ENCODE peak calls at places on chromosomes 2 and 18, in ten cellular contexts. One of them, this sample, is unnamed.

GRCh38 chr2:233059797-233060499 is at the start of gene INPP5D:
- DNase-seq in K562: no peak
- DNase-seq in amniotic stem cell: no peak
- DNase-seq in A549: no peak
- DNase-seq in NCI-H1436 treated with DMSO at 0.1 percent for 48 hours: no peak
- DNase-seq in HEK293T: no peak
- DNase-seq in activated CD4-positive, alpha-beta T cell treated with anti-CD3 and anti-CD28 coated beads, Interleukin-2, amount 10 ng/mL, durations not matched to agents 7 days and 5 days: peak
- DNase-seq in HepG2: peak
- DNase-seq in COR-L47: no peak
- DNase-seq in astrocyte: no peak
- DNase-seq in this sample: no peak

GRCh38 chr2:232592687-232593407 is 40.6 kb upstream of the EFHD1 start:
- DNase-seq in HepG2: peak
- DNase-seq in NCI-H1436 treated with DMSO at 0.1 percent for 48 hours: no peak
- DNase-seq in COR-L47: no peak
- DNase-seq in K562: no peak
- DNase-seq in astrocyte: peak
- DNase-seq in A549: peak
- DNase-seq in amniotic stem cell: peak
- DNase-seq in HEK293T: no peak
- DNase-seq in activated CD4-positive, alpha-beta T cell treated with anti-CD3 and anti-CD28 coated beads, Interleukin-2, amount 10 ng/mL, durations not matched to agents 7 days and 5 days: no peak
- DNase-seq in this sample: peak

GRCh38 chr2:199704358-199705238 is 146.4 kb downstream of the FTCDNL1 start:
- DNase-seq in K562: peak
- DNase-seq in activated CD4-positive, alpha-beta T cell treated with anti-CD3 and anti-CD28 coated beads, Interleukin-2, amount 10 ng/mL, durations not matched to agents 7 days and 5 days: peak
- DNase-seq in astrocyte: no peak
- DNase-seq in amniotic stem cell: peak
- DNase-seq in NCI-H1436 treated with DMSO at 0.1 percent for 48 hours: no peak
- DNase-seq in A549: peak
- DNase-seq in HepG2: peak
- DNase-seq in HEK293T: peak
- DNase-seq in COR-L47: peak
- DNase-seq in this sample: peak

GRCh38 chr2:200107818-200108217 is 152.4 kb downstream of the MAIP1 start:
- DNase-seq in activated CD4-positive, alpha-beta T cell treated with anti-CD3 and anti-CD28 coated beads, Interleukin-2, amount 10 ng/mL, durations not matched to agents 7 days and 5 days: no peak
- DNase-seq in NCI-H1436 treated with DMSO at 0.1 percent for 48 hours: no peak
- DNase-seq in A549: no peak
- DNase-seq in HEK293T: no peak
- DNase-seq in amniotic stem cell: no peak
- DNase-seq in HepG2: no peak
- DNase-seq in K562: no peak
- DNase-seq in COR-L47: no peak
- DNase-seq in astrocyte: no peak
- DNase-seq in this sample: no peak

GRCh38 chr18:8571399-8571798 is 37.8 kb upstream of the RAB12 start:
- DNase-seq in astrocyte: no peak
- DNase-seq in HEK293T: no peak
- DNase-seq in HepG2: no peak
- DNase-seq in activated CD4-positive, alpha-beta T cell treated with anti-CD3 and anti-CD28 coated beads, Interleukin-2, amount 10 ng/mL, durations not matched to agents 7 days and 5 days: no peak
- DNase-seq in A549: no peak
- DNase-seq in amniotic stem cell: no peak
- DNase-seq in NCI-H1436 treated with DMSO at 0.1 percent for 48 hours: no peak
- DNase-seq in K562: no peak
- DNase-seq in COR-L47: no peak
- DNase-seq in this sample: no peak

GRCh38 chr18:79420033-79420745 is 24.5 kb downstream of the NFATC1 start:
- DNase-seq in A549: no peak
- DNase-seq in HEK293T: no peak
- DNase-seq in COR-L47: no peak
- DNase-seq in astrocyte: no peak
- DNase-seq in activated CD4-positive, alpha-beta T cell treated with anti-CD3 and anti-CD28 coated beads, Interleukin-2, amount 10 ng/mL, durations not matched to agents 7 days and 5 days: no peak
- DNase-seq in K562: no peak
- DNase-seq in NCI-H1436 treated with DMSO at 0.1 percent for 48 hours: no peak
- DNase-seq in HepG2: no peak
- DNase-seq in amniotic stem cell: no peak
- DNase-seq in this sample: no peak

GRCh38 chr2:224999784-225000183 is 42.5 kb downstream of the DOCK10 start:
- DNase-seq in HEK293T: no peak
- DNase-seq in amniotic stem cell: no peak
- DNase-seq in activated CD4-positive, alpha-beta T cell treated with anti-CD3 and anti-CD28 coated beads, Interleukin-2, amount 10 ng/mL, durations not matched to agents 7 days and 5 days: no peak
- DNase-seq in COR-L47: no peak
- DNase-seq in K562: no peak
- DNase-seq in HepG2: no peak
- DNase-seq in astrocyte: no peak
- DNase-seq in NCI-H1436 treated with DMSO at 0.1 percent for 48 hours: no peak
- DNase-seq in A549: no peak
- DNase-seq in this sample: no peak

GRCh38 chr2:221629478-221629877 is 57.4 kb upstream of the EPHA4 start:
- DNase-seq in astrocyte: peak
- DNase-seq in activated CD4-positive, alpha-beta T cell treated with anti-CD3 and anti-CD28 coated beads, Interleukin-2, amount 10 ng/mL, durations not matched to agents 7 days and 5 days: no peak
- DNase-seq in amniotic stem cell: peak
- DNase-seq in HEK293T: no peak
- DNase-seq in K562: no peak
- DNase-seq in HepG2: no peak
- DNase-seq in COR-L47: no peak
- DNase-seq in A549: peak
- DNase-seq in NCI-H1436 treated with DMSO at 0.1 percent for 48 hours: no peak
- DNase-seq in this sample: peak

GRCh38 chr2:167298017-167298416 is 409.7 kb downstream of the XIRP2 start:
- DNase-seq in COR-L47: no peak
- DNase-seq in A549: no peak
- DNase-seq in HEK293T: no peak
- DNase-seq in astrocyte: no peak
- DNase-seq in NCI-H1436 treated with DMSO at 0.1 percent for 48 hours: no peak
- DNase-seq in activated CD4-positive, alpha-beta T cell treated with anti-CD3 and anti-CD28 coated beads, Interleukin-2, amount 10 ng/mL, durations not matched to agents 7 days and 5 days: no peak
- DNase-seq in HepG2: no peak
- DNase-seq in K562: no peak
- DNase-seq in amniotic stem cell: no peak
- DNase-seq in this sample: no peak

GRCh38 chr2:163142618-163143017 is 304.1 kb upstream of the KCNH7 start:
- DNase-seq in activated CD4-positive, alpha-beta T cell treated with anti-CD3 and anti-CD28 coated beads, Interleukin-2, amount 10 ng/mL, durations not matched to agents 7 days and 5 days: no peak
- DNase-seq in amniotic stem cell: no peak
- DNase-seq in HepG2: no peak
- DNase-seq in astrocyte: no peak
- DNase-seq in A549: no peak
- DNase-seq in COR-L47: no peak
- DNase-seq in K562: no peak
- DNase-seq in HEK293T: no peak
- DNase-seq in NCI-H1436 treated with DMSO at 0.1 percent for 48 hours: no peak
- DNase-seq in this sample: no peak

GRCh38 chr2:64695656-64696310 is 42.1 kb upstream of the SERTAD2 start:
- DNase-seq in HEK293T: no peak
- DNase-seq in COR-L47: no peak
- DNase-seq in astrocyte: peak
- DNase-seq in HepG2: no peak
- DNase-seq in A549: no peak
- DNase-seq in activated CD4-positive, alpha-beta T cell treated with anti-CD3 and anti-CD28 coated beads, Interleukin-2, amount 10 ng/mL, durations not matched to agents 7 days and 5 days: no peak
- DNase-seq in NCI-H1436 treated with DMSO at 0.1 percent for 48 hours: no peak
- DNase-seq in K562: no peak
- DNase-seq in amniotic stem cell: no peak
- DNase-seq in this sample: no peak

GRCh38 chr18:32271649-32272324 is 81.9 kb downstream of the MEP1B start:
- DNase-seq in COR-L47: peak
- DNase-seq in HEK293T: peak
- DNase-seq in K562: peak
- DNase-seq in NCI-H1436 treated with DMSO at 0.1 percent for 48 hours: peak
- DNase-seq in A549: peak
- DNase-seq in astrocyte: peak
- DNase-seq in activated CD4-positive, alpha-beta T cell treated with anti-CD3 and anti-CD28 coated beads, Interleukin-2, amount 10 ng/mL, durations not matched to agents 7 days and 5 days: peak
- DNase-seq in HepG2: peak
- DNase-seq in amniotic stem cell: peak
- DNase-seq in this sample: peak

GRCh38 chr18:69102959-69103358 is 297.7 kb upstream of the DOK6 start:
- DNase-seq in A549: no peak
- DNase-seq in HepG2: no peak
- DNase-seq in NCI-H1436 treated with DMSO at 0.1 percent for 48 hours: no peak
- DNase-seq in COR-L47: no peak
- DNase-seq in K562: no peak
- DNase-seq in HEK293T: no peak
- DNase-seq in astrocyte: peak
- DNase-seq in amniotic stem cell: no peak
- DNase-seq in activated CD4-positive, alpha-beta T cell treated with anti-CD3 and anti-CD28 coated beads, Interleukin-2, amount 10 ng/mL, durations not matched to agents 7 days and 5 days: no peak
- DNase-seq in this sample: no peak

GRCh38 chr2:132884692-132885091 is 214.7 kb upstream of the LYPD1 start:
- DNase-seq in A549: no peak
- DNase-seq in activated CD4-positive, alpha-beta T cell treated with anti-CD3 and anti-CD28 coated beads, Interleukin-2, amount 10 ng/mL, durations not matched to agents 7 days and 5 days: no peak
- DNase-seq in NCI-H1436 treated with DMSO at 0.1 percent for 48 hours: peak
- DNase-seq in K562: no peak
- DNase-seq in astrocyte: no peak
- DNase-seq in HEK293T: peak
- DNase-seq in COR-L47: no peak
- DNase-seq in amniotic stem cell: no peak
- DNase-seq in HepG2: no peak
- DNase-seq in this sample: no peak

GRCh38 chr2:96549967-96550786 is 13.6 kb downstream of the ARID5A start:
- DNase-seq in NCI-H1436 treated with DMSO at 0.1 percent for 48 hours: no peak
- DNase-seq in COR-L47: peak
- DNase-seq in HEK293T: peak
- DNase-seq in A549: peak
- DNase-seq in activated CD4-positive, alpha-beta T cell treated with anti-CD3 and anti-CD28 coated beads, Interleukin-2, amount 10 ng/mL, durations not matched to agents 7 days and 5 days: no peak
- DNase-seq in amniotic stem cell: no peak
- DNase-seq in K562: peak
- DNase-seq in astrocyte: no peak
- DNase-seq in HepG2: peak
- DNase-seq in this sample: peak

GRCh38 chr18:25239636-25240468 is 112.1 kb downstream of the ZNF521 start:
- DNase-seq in astrocyte: peak
- DNase-seq in HEK293T: no peak
- DNase-seq in K562: peak
- DNase-seq in NCI-H1436 treated with DMSO at 0.1 percent for 48 hours: no peak
- DNase-seq in A549: no peak
- DNase-seq in HepG2: no peak
- DNase-seq in amniotic stem cell: no peak
- DNase-seq in activated CD4-positive, alpha-beta T cell treated with anti-CD3 and anti-CD28 coated beads, Interleukin-2, amount 10 ng/mL, durations not matched to agents 7 days and 5 days: no peak
- DNase-seq in COR-L47: no peak
- DNase-seq in this sample: no peak

GRCh38 chr2:126971481-126972271 is 73.0 kb downstream of the TEX51 start:
- DNase-seq in HEK293T: peak
- DNase-seq in amniotic stem cell: peak
- DNase-seq in COR-L47: peak
- DNase-seq in A549: peak
- DNase-seq in K562: peak
- DNase-seq in activated CD4-positive, alpha-beta T cell treated with anti-CD3 and anti-CD28 coated beads, Interleukin-2, amount 10 ng/mL, durations not matched to agents 7 days and 5 days: peak
- DNase-seq in NCI-H1436 treated with DMSO at 0.1 percent for 48 hours: no peak
- DNase-seq in HepG2: peak
- DNase-seq in astrocyte: peak
- DNase-seq in this sample: peak

GRCh38 chr2:54880428-54880827 is 157.0 kb downstream of the EML6 start:
- DNase-seq in HEK293T: no peak
- DNase-seq in HepG2: no peak
- DNase-seq in activated CD4-positive, alpha-beta T cell treated with anti-CD3 and anti-CD28 coated beads, Interleukin-2, amount 10 ng/mL, durations not matched to agents 7 days and 5 days: no peak
- DNase-seq in A549: no peak
- DNase-seq in amniotic stem cell: no peak
- DNase-seq in K562: no peak
- DNase-seq in astrocyte: no peak
- DNase-seq in COR-L47: no peak
- DNase-seq in NCI-H1436 treated with DMSO at 0.1 percent for 48 hours: no peak
- DNase-seq in this sample: no peak

GRCh38 chr2:179715196-179715595 is 146.2 kb downstream of the ZNF385B start:
- DNase-seq in K562: no peak
- DNase-seq in COR-L47: no peak
- DNase-seq in amniotic stem cell: no peak
- DNase-seq in astrocyte: no peak
- DNase-seq in NCI-H1436 treated with DMSO at 0.1 percent for 48 hours: no peak
- DNase-seq in HepG2: no peak
- DNase-seq in activated CD4-positive, alpha-beta T cell treated with anti-CD3 and anti-CD28 coated beads, Interleukin-2, amount 10 ng/mL, durations not matched to agents 7 days and 5 days: no peak
- DNase-seq in HEK293T: no peak
- DNase-seq in A549: no peak
- DNase-seq in this sample: no peak

GRCh38 chr2:216562689-216563435 is 64.2 kb downstream of the RPL37A start:
- DNase-seq in COR-L47: no peak
- DNase-seq in HEK293T: no peak
- DNase-seq in activated CD4-positive, alpha-beta T cell treated with anti-CD3 and anti-CD28 coated beads, Interleukin-2, amount 10 ng/mL, durations not matched to agents 7 days and 5 days: no peak
- DNase-seq in A549: no peak
- DNase-seq in HepG2: no peak
- DNase-seq in amniotic stem cell: no peak
- DNase-seq in NCI-H1436 treated with DMSO at 0.1 percent for 48 hours: no peak
- DNase-seq in K562: no peak
- DNase-seq in astrocyte: no peak
- DNase-seq in this sample: no peak

GRCh38 chr2:99425022-99425421 is 64.8 kb downstream of the REV1 start:
- DNase-seq in HEK293T: no peak
- DNase-seq in HepG2: no peak
- DNase-seq in COR-L47: no peak
- DNase-seq in amniotic stem cell: no peak
- DNase-seq in K562: no peak
- DNase-seq in astrocyte: peak
- DNase-seq in A549: no peak
- DNase-seq in NCI-H1436 treated with DMSO at 0.1 percent for 48 hours: no peak
- DNase-seq in activated CD4-positive, alpha-beta T cell treated with anti-CD3 and anti-CD28 coated beads, Interleukin-2, amount 10 ng/mL, durations not matched to agents 7 days and 5 days: no peak
- DNase-seq in this sample: no peak

GRCh38 chr2:56018202-56018601 is 94.6 kb upstream of the EFEMP1 start:
- DNase-seq in A549: no peak
- DNase-seq in COR-L47: peak
- DNase-seq in astrocyte: no peak
- DNase-seq in HEK293T: no peak
- DNase-seq in NCI-H1436 treated with DMSO at 0.1 percent for 48 hours: no peak
- DNase-seq in amniotic stem cell: no peak
- DNase-seq in K562: no peak
- DNase-seq in activated CD4-positive, alpha-beta T cell treated with anti-CD3 and anti-CD28 coated beads, Interleukin-2, amount 10 ng/mL, durations not matched to agents 7 days and 5 days: no peak
- DNase-seq in HepG2: no peak
- DNase-seq in this sample: no peak

GRCh38 chr18:24027156-24027555 is 12.6 kb downstream of the TTC39C start:
- DNase-seq in amniotic stem cell: no peak
- DNase-seq in astrocyte: peak
- DNase-seq in K562: no peak
- DNase-seq in HEK293T: no peak
- DNase-seq in A549: no peak
- DNase-seq in HepG2: no peak
- DNase-seq in activated CD4-positive, alpha-beta T cell treated with anti-CD3 and anti-CD28 coated beads, Interleukin-2, amount 10 ng/mL, durations not matched to agents 7 days and 5 days: no peak
- DNase-seq in COR-L47: no peak
- DNase-seq in NCI-H1436 treated with DMSO at 0.1 percent for 48 hours: no peak
- DNase-seq in this sample: no peak

GRCh38 chr2:176729706-176730569 is 460.7 kb downstream of the MTX2 start:
- DNase-seq in K562: no peak
- DNase-seq in HEK293T: no peak
- DNase-seq in COR-L47: peak
- DNase-seq in A549: no peak
- DNase-seq in activated CD4-positive, alpha-beta T cell treated with anti-CD3 and anti-CD28 coated beads, Interleukin-2, amount 10 ng/mL, durations not matched to agents 7 days and 5 days: no peak
- DNase-seq in astrocyte: peak
- DNase-seq in NCI-H1436 treated with DMSO at 0.1 percent for 48 hours: no peak
- DNase-seq in amniotic stem cell: no peak
- DNase-seq in HepG2: no peak
- DNase-seq in this sample: peak

GRCh38 chr2:10030311-10030736 is 13.0 kb upstream of the KLF11 start:
- DNase-seq in amniotic stem cell: no peak
- DNase-seq in NCI-H1436 treated with DMSO at 0.1 percent for 48 hours: no peak
- DNase-seq in COR-L47: no peak
- DNase-seq in activated CD4-positive, alpha-beta T cell treated with anti-CD3 and anti-CD28 coated beads, Interleukin-2, amount 10 ng/mL, durations not matched to agents 7 days and 5 days: no peak
- DNase-seq in HepG2: peak
- DNase-seq in HEK293T: no peak
- DNase-seq in K562: peak
- DNase-seq in A549: no peak
- DNase-seq in astrocyte: no peak
- DNase-seq in this sample: no peak

GRCh38 chr2:56801770-56802169 is 618.0 kb downstream of the CCDC85A start:
- DNase-seq in HEK293T: no peak
- DNase-seq in amniotic stem cell: no peak
- DNase-seq in COR-L47: no peak
- DNase-seq in astrocyte: no peak
- DNase-seq in activated CD4-positive, alpha-beta T cell treated with anti-CD3 and anti-CD28 coated beads, Interleukin-2, amount 10 ng/mL, durations not matched to agents 7 days and 5 days: no peak
- DNase-seq in K562: no peak
- DNase-seq in HepG2: no peak
- DNase-seq in NCI-H1436 treated with DMSO at 0.1 percent for 48 hours: no peak
- DNase-seq in A549: no peak
- DNase-seq in this sample: no peak

GRCh38 chr2:191959209-191959608 is 112.3 kb upstream of the CAVIN2 start:
- DNase-seq in HEK293T: no peak
- DNase-seq in K562: no peak
- DNase-seq in NCI-H1436 treated with DMSO at 0.1 percent for 48 hours: peak
- DNase-seq in COR-L47: no peak
- DNase-seq in astrocyte: no peak
- DNase-seq in activated CD4-positive, alpha-beta T cell treated with anti-CD3 and anti-CD28 coated beads, Interleukin-2, amount 10 ng/mL, durations not matched to agents 7 days and 5 days: no peak
- DNase-seq in HepG2: peak
- DNase-seq in amniotic stem cell: no peak
- DNase-seq in A549: no peak
- DNase-seq in this sample: no peak

GRCh38 chr2:195318440-195319111 is 338.4 kb upstream of the SLC39A10 start:
- DNase-seq in HepG2: peak
- DNase-seq in amniotic stem cell: peak
- DNase-seq in NCI-H1436 treated with DMSO at 0.1 percent for 48 hours: no peak
- DNase-seq in activated CD4-positive, alpha-beta T cell treated with anti-CD3 and anti-CD28 coated beads, Interleukin-2, amount 10 ng/mL, durations not matched to agents 7 days and 5 days: peak
- DNase-seq in HEK293T: peak
- DNase-seq in K562: peak
- DNase-seq in A549: peak
- DNase-seq in astrocyte: peak
- DNase-seq in COR-L47: peak
- DNase-seq in this sample: peak

This sample was measured in hepatocyte.